ENCODE peak calls at places on chromosomes 13 and 19, in five cellular contexts. L is tibial nerve, E is transverse colon, O is body of pancreas, H is ovary. Y is an unnamed sample. For H3K36me3, the result is how much of the 10 kb centered on the place peaks cover.

GRCh38 chr13:61664821-61665705 is 249.4 kb upstream of the PCDH20 start:
- DNase-seq in L (no peak), E (no peak), O (peak), H (no peak), Y (peak)

GRCh38 chr19:14560776-14561108 is 11.1 kb downstream of the NDUFB7 start:
- DNase-seq in L (no peak), E (no peak), O (no peak), H (no peak), Y (no peak)

GRCh38 chr13:77728265-77728966 is 30.9 kb downstream of the SLAIN1 start:
- DNase-seq in L (no peak), E (no peak), O (no peak), H (no peak), Y (no peak)

GRCh38 chr19:17625980-17626379 is 62.2 kb downstream of the UNC13A start:
- DNase-seq in L (no peak), E (no peak), O (no peak), H (no peak), Y (no peak)

GRCh38 chr19:3699071-3699740 is 1.1 kb downstream of the PIP5K1C start:
- DNase-seq in L (peak), E (peak), O (peak), H (no peak), Y (peak)

GRCh38 chr19:51023946-51024345 is 2.5 kb downstream of the KLK11 start:
- DNase-seq in L (no peak), E (no peak), O (no peak), H (no peak), Y (no peak)

GRCh38 chr13:23081246-23081645 is 99.5 kb upstream of the SGCG start:
- DNase-seq in L (no peak), E (no peak), O (no peak), H (no peak), Y (no peak)

GRCh38 chr19:38277549-38277948 is 13.2 kb downstream of the SPINT2 start:
- DNase-seq in L (no peak), E (no peak), O (no peak), H (no peak), Y (no peak)

GRCh38 chr13:104648291-104648690 is 1582.1 kb upstream of the SLC10A2 start:
- DNase-seq in L (no peak), E (no peak), O (no peak), H (no peak), Y (no peak)

GRCh38 chr13:97385854-97386253 is 48.1 kb upstream of the RAP2A start:
- DNase-seq in L (no peak), E (no peak), O (no peak), H (no peak), Y (no peak)

GRCh38 chr13:40668335-40668734 is 1.9 kb upstream of the FOXO1 start:
- DNase-seq in L (peak), E (peak), O (no peak), H (peak), Y (no peak)

GRCh38 chr19:16527971-16528521 is 14.2 kb downstream of the CHERP start:
- DNase-seq in L (no peak), E (no peak), O (no peak), H (no peak), Y (no peak)

GRCh38 chr13:80010846-80011245 is 330.1 kb downstream of the SPRY2 start:
- DNase-seq in L (no peak), E (no peak), O (no peak), H (no peak), Y (no peak)

GRCh38 chr19:29380581-29380980 is 145.2 kb upstream of the VSTM2B start:
- DNase-seq in L (no peak), E (no peak), O (no peak), H (no peak), Y (no peak)

GRCh38 chr13:49527123-49527522 is 31.4 kb downstream of the PHF11 start:
- DNase-seq in L (no peak), E (no peak), O (no peak), H (no peak), Y (no peak)
- H3K36me3 ChIP-seq in L (under half), E (under half), O (under half), H (under half), Y (under half)

DNA sequence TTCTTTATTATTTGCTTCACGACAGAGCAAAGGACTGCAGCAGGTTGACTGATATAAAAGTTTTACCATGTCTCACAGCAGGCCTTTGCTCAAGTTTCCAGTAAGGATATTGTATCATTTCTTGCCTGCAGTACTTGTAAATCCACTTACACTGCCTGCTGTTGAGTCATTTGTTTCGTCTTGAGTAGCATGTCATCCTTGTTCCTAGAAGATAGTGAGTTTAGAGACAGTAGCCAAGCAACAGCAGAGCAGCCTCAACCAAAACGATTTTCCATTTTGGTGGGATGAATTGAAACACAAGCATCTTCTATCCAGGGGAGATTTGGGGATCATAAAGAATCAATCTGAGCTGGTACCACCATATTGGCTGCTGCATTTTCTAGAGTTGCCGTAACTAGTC is 24.0 kb upstream of the ALOX5AP start:
- DNase-seq in L (no peak), E (no peak), O (no peak), H (no peak), Y (no peak)
- TF ChIP-seq POLR2A in L (no peak), E (no peak), O (no peak), H (no peak), Y (no peak)

GRCh38 chr19:1627194-1627593 is 21.9 kb upstream of the UQCR11 start:
- DNase-seq in L (no peak), E (no peak), O (no peak), H (no peak), Y (no peak)
- H3K27ac ChIP-seq in L (no peak), E (no peak), O (no peak), H (no peak), Y (no peak)

GRCh38 chr19:58562126-58563033 is 4.0 kb upstream of the UBE2M start:
- DNase-seq in L (no peak), E (no peak), O (peak), H (peak), Y (peak)
- H3K36me3 ChIP-seq in L (under half), E (under half), O (under half), H (under half), Y (under half)

GRCh38 chr19:46782355-46783019 is 5.9 kb downstream of the SLC1A5 start:
- DNase-seq in L (no peak), E (no peak), O (no peak), H (no peak), Y (no peak)
- TF ChIP-seq POLR2A in L (no peak), E (no peak), O (no peak), H (no peak), Y (no peak)

DNA sequence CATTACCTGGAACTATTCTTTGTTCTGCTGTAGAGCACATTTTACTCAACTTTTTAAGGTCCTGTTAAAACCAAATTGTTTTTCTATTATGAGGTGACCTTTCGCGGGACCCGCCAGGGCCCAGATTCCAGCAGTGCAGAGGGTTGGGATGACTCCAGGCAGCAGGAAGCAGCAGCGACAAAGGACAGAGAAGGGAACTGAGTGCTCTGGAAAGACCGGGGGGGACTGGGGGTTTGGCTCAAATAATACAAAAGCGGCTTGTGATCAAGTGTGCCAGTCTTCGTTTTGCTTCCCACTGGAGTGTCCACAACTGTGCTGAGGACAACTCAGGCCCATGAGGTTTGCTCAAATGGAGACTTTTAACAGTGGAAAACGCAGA is 26.9 kb downstream of the ANKRD10 start:
- DNase-seq in L (no peak), E (no peak), O (no peak), H (no peak), Y (no peak)
- H3K27ac ChIP-seq in L (no peak), E (peak), O (peak), H (no peak), Y (no peak)

DNA sequence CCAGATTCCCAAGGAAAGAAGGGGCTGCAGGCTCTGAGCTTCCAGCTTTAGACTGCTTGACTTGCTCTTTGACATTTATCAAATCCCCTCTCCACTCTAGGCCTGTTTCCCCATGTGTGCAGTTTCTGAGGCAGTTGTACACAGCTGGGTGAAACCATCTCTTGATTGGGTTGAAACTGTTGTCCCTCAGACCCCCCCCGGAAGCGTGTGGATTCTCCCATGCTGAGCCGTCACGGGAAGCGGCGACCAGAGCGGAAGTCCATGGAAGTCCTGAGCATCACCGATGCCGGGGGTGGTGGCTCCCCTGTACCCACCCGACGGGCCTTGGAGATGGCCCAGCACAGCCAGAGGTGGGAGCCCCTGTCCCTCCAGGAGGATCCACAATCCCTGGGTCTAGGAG is 19.7 kb downstream of the BRSK1 start:
- DNase-seq in L (no peak), E (no peak), O (no peak), H (no peak), Y (no peak)
- H3K36me3 ChIP-seq in L (under half), E (under half), O (under half), H (under half), Y (under half)

DNA sequence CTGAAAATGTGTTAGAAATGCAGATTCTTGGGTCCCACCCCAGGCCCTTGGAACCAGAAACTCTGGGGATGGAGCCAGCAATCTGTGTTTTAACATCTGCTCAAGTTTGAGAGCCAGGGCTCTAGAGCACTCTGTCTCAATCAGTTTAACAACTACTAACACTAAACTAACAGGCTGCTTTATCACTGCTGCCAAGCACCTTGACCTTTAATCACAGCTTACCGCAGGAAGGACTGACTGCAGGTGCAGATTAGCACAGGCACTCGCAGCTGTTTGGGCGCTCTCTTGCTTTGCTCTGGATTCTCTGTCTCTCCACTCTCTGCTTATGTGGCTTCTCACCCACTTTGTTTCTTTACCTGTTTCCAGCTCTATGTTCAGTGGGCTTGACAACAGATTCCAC is 163.5 kb downstream of the MTUS2 start:
- DNase-seq in L (no peak), E (no peak), O (peak), H (no peak), Y (peak)
- TF ChIP-seq POLR2A in L (no peak), E (no peak), O (no peak), H (no peak), Y (no peak)

DNA sequence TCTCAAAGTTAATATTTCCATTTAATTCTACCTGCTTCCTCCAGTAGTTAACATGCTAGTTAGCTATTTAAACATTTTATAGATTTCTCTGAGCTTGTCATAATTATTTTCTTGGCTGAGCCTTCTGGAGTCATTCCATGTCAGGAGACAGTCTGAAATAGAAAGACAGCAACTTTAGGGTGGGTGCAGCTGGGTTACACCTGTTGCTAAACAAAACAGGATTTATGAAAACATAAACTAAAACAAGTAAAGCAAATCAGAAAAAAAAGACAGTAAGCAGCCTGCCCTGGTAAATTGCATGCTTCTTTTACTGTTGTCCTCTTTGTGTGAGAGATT is 330.0 kb downstream of the DLEU7 start:
- DNase-seq in L (no peak), E (no peak), O (no peak), H (no peak), Y (no peak)
- H3K27ac ChIP-seq in L (peak), E (peak), O (peak), H (no peak), Y (peak)